ENCODE peak calls at places on chromosomes 13 and 19, in four cellular contexts. T is mesenteric fat pad, N is RPMI7951, Z is ELR. M is an unnamed sample.

GRCh38 chr19:30512748-30513389 is 140.7 kb downstream of the ZNF536 start:
- DNase-seq in N (no peak), Z (no peak), T (no peak), M (no peak)

GRCh38 chr13:108961542-108962125 is 332.2 kb downstream of the MYO16 start:
- DNase-seq in N (peak), Z (peak), T (no peak), M (peak)

GRCh38 chr19:49861541-49862410 is 5.6 kb downstream of the PNKP start:
- DNase-seq in Z (no peak), N (no peak), T (no peak), M (no peak)

GRCh38 chr13:22047082-22047784 is 376.4 kb downstream of the FGF9 start:
- DNase-seq in T (no peak), Z (no peak), N (peak), M (no peak)

GRCh38 chr13:26583662-26584061 is 26.2 kb downstream of the WASF3 start:
- DNase-seq in N (no peak), T (no peak), Z (peak), M (no peak)

GRCh38 chr19:19742773-19743172 is 9.9 kb upstream of the ZNF14 start:
- DNase-seq in Z (no peak), N (no peak), T (no peak), M (no peak)

GRCh38 chr13:30659980-30660379 is 42.3 kb downstream of the USPL1 start:
- DNase-seq in Z (no peak), N (no peak), T (no peak), M (no peak)

GRCh38 chr13:35840991-35841604 is 290.1 kb downstream of the DCLK1 start:
- DNase-seq in T (no peak), N (no peak), Z (no peak), M (no peak)

GRCh38 chr13:99320693-99321481 is 13.7 kb upstream of the GPR183 start:
- DNase-seq in N (peak), Z (peak), T (no peak), M (peak)

GRCh38 chr13:105471683-105472082 is 1063.8 kb downstream of the EFNB2 start:
- DNase-seq in N (no peak), T (no peak), Z (no peak), M (no peak)

GRCh38 chr13:29946093-29946492 is 95.7 kb upstream of the UBL3 start:
- DNase-seq in N (no peak), Z (no peak), T (no peak), M (no peak)

GRCh38 chr19:7196721-7197168 is 97.5 kb downstream of the INSR start:
- DNase-seq in T (no peak), N (no peak), Z (no peak), M (no peak)

GRCh38 chr19:51148571-51148970 is 6.5 kb downstream of the SIGLEC7 start:
- DNase-seq in N (no peak), Z (no peak), T (no peak), M (no peak)

GRCh38 chr19:7862413-7862951 is 11.7 kb downstream of the PRR36 start:
- DNase-seq in T (no peak), Z (peak), N (no peak), M (no peak)

M was measured in A172.